ENCODE peak calls at places on chromosomes 11 and 22, in nine cellular contexts. H is SK-N-SH, Z is neural progenitor cell, G is GM23248, O is PC-3, A is GM23338, E is HCT116, T is hepatocyte, C is MM.1S. N is an unnamed sample. For H3K36me3, the result is how much of the 10 kb centered on the place peaks cover.

GRCh38 chr11:72776844-72777754 is 16.7 kb downstream of the STARD10 start:
- DNase-seq in E (no peak), A (no peak), C (no peak), O (no peak), T (peak), H (no peak), Z (no peak), G (no peak), N (no peak)

GRCh38 chr11:2530131-2530854 is 85.5 kb downstream of the KCNQ1 start:
- DNase-seq in Z (no peak), G (no peak), E (no peak), O (no peak), A (no peak), T (no peak), H (no peak), C (no peak), N (no peak)

GRCh38 chr11:114166897-114167323 is 107.4 kb downstream of the ZBTB16 start:
- DNase-seq in E (no peak), O (peak), G (peak), Z (no peak), C (peak), H (no peak), T (peak), A (no peak), N (peak)

GRCh38 chr22:40348025-40348658 is 1.8 kb downstream of the ADSL start:
- DNase-seq in G (peak), T (peak), O (peak), H (peak), A (peak), Z (peak), C (peak), E (peak), N (peak)

GRCh38 chr22:28716686-28717085 is 24.9 kb downstream of the CHEK2 start:
- DNase-seq in E (no peak), A (no peak), C (no peak), T (no peak), H (no peak), O (no peak), Z (no peak), G (no peak), N (no peak)

GRCh38 chr11:103091024-103091423 is 936 bp downstream of the DCUN1D5 start:
- DNase-seq in T (peak), E (no peak), H (peak), O (peak), C (no peak), G (peak), A (peak), Z (peak), N (peak)

GRCh38 chr11:15806217-15806616 is 550.1 kb downstream of the SOX6 start:
- DNase-seq in A (no peak), C (no peak), Z (no peak), G (no peak), T (no peak), E (no peak), H (no peak), O (no peak), N (no peak)

GRCh38 chr11:35791088-35791958 is 128.7 kb downstream of the TRIM44 start:
- DNase-seq in H (peak), Z (no peak), T (no peak), C (no peak), O (no peak), E (no peak), A (no peak), G (no peak), N (no peak)

GRCh38 chr11:114073506-114074381 is 14.2 kb downstream of the ZBTB16 start:
- DNase-seq in E (no peak), O (no peak), A (no peak), T (no peak), G (no peak), Z (peak), H (peak), C (no peak), N (no peak)

GRCh38 chr11:33952805-33953204 is 60.9 kb upstream of the LMO2 start:
- DNase-seq in A (no peak), O (no peak), G (no peak), E (no peak), T (no peak), H (no peak), Z (no peak), C (no peak), N (no peak)

GRCh38 chr11:3626250-3626960 is 15.4 kb downstream of the ART5 start:
- DNase-seq in O (no peak), C (no peak), G (no peak), T (no peak), E (no peak), A (peak), H (no peak), Z (no peak), N (no peak)

GRCh38 chr11:113796663-113797259 is 17.2 kb downstream of the CLDN25 start:
- DNase-seq in C (peak), E (peak), H (peak), Z (peak), A (peak), O (peak), T (peak), G (peak), N (peak)

GRCh38 chr11:40435344-40435743 is 1024.1 kb downstream of the LRRC4C start:
- DNase-seq in T (no peak), E (no peak), Z (no peak), C (no peak), G (no peak), O (no peak), A (no peak), H (no peak), N (no peak)

GRCh38 chr11:90344546-90344945 is 121.7 kb upstream of the CHORDC1 start:
- DNase-seq in H (no peak), T (no peak), C (no peak), E (no peak), G (no peak), O (no peak), Z (no peak), A (no peak), N (no peak)

GRCh38 chr11:123125169-123125568 is 63.2 kb upstream of the HSPA8 start:
- DNase-seq in E (no peak), T (no peak), G (no peak), C (no peak), O (no peak), H (no peak), Z (no peak), A (no peak), N (no peak)

GRCh38 chr11:123122341-123122740 is 60.4 kb upstream of the HSPA8 start:
- DNase-seq in E (no peak), H (peak), C (no peak), T (peak), Z (no peak), A (no peak), G (peak), O (no peak), N (no peak)

DNA sequence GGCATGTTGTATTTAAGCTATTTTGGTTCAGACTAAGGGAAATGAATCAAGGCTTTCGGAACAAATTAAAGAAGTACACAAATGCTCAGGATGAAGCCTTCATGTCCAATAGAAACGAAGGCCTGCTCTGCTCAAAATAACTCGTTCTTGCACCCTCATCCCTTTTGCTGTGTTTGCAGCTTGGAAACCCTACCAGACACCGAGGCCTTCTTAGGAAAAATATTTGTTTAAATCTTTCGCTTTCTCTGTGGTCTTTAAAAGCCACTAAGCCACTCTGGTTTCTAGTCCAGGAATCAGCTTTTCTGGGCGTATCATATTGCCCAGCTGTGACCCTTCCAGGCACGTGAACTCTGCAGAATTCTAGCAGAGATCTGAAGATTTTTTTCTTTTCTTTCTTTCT is 60.9 kb upstream of the HSPA8 start:
- DNase-seq in E (no peak), O (no peak), Z (no peak), C (peak), A (no peak), T (no peak), H (no peak), G (no peak), N (no peak)
- H2AFZ ChIP-seq in E (no peak), O (no peak), Z (peak), C (peak), A (no peak), T (peak), H (peak), G (no peak), N (no peak)

DNA sequence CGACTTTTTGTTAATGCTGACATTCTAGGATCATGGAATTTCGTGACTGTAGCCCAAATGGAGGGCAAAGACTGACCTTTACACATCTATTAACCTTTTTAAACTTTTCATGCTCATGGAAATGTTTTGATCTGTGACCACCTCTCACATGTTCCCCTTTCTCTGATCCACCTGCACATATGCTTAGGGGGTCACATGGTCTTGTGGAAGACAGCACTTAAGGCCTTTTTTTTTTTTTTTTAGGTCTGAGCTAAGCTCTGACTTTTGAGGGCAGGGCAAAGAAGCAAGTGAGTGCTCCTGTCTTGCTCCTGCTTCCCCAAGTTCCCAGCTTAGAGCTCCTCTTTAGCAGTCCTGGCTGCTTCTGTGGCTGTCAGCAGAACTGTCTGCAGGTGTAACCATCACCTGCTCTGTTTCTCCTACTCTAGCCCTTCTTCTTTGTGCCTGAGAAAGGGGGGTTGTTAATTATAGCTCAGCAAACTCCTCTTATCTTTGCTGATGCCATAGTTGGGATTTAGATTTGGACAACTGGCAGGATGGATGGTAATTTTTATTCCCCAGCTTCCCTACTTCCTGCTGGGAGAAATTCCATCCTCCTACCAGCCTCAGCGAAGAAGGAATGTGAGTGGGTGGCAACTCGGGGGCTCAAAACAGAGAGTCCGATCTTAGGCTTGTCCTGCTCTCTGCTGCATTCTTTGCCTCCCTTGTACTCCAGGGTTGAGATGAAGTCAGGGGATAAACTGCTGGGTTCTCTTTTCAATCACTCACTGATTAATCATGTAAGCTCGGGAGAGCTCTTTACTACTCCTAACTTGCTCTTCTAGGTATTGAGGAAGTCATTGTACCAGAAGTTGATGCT is 64.4 kb downstream of the GRAMD1B start:
- DNase-seq in C (no peak), E (no peak), H (no peak), A (peak), Z (peak), T (no peak), G (peak), O (no peak), N (no peak)
- TF ChIP-seq EZH2phosphoT487 in C (no peak), E (no peak), H (no peak), A (no peak), Z (no peak), T (no peak), G (no peak), O (no peak), N (no peak)

GRCh38 chr22:35335468-35335867 is 35.8 kb downstream of the TOM1 start:
- DNase-seq in G (no peak), Z (no peak), C (no peak), E (no peak), O (no peak), T (no peak), A (no peak), H (peak), N (no peak)
- H3K36me3 ChIP-seq in G (under half), Z (under half), C (under half), E (under half), O (under half), T (under half), A (under half), H (under half), N (under half)

DNA sequence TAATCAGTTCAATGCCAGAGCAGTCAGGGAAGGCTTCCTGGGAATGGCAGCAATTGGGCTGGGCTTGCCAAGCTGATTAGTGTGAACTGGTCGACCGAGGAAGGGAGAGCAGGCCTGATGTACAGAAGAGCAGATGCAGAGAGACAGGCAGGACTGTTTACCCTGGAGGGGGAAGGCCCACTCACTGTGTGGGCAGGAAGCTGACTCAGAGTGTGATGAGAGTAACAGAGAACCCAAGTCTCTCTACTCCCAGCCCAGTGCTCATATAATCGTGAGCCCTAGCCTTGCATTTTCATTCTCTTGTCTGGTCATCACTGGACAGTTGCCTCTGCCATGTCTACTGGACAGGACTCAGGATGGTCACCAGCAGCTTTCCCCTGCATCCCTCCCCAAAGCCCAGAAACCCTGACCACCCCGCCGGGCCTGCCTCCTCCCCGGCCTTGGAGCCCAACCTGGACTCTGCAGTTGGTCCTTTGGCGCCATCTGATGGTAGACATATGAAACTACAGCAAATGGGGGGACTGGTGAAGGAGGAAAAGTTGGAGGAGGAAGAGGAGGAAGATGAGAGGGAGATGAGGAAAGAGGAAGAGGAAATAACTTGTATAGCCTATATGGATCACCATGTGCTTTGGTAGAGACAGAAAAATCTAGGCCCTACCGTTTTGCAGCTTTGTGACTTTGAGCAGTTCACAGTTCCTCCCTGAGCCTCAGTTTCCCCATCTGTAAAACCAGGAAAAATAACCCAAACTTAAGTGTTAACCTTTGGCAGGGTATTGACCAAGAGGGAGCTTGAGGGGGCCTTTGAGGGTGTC is 43.4 kb upstream of the PRDM11 start:
- DNase-seq in O (peak), E (peak), H (peak), A (peak), C (peak), G (peak), T (peak), Z (peak), N (peak)
- H2AFZ ChIP-seq in O (peak), E (no peak), H (peak), A (peak), C (peak), G (peak), T (no peak), Z (no peak), N (no peak)

GRCh38 chr22:43514476-43515157 is 102.8 kb downstream of the MPPED1 start:
- DNase-seq in Z (no peak), C (no peak), O (no peak), G (no peak), A (peak), T (no peak), H (no peak), E (no peak), N (no peak)
- TF ChIP-seq EZH2phosphoT487 in Z (no peak), C (no peak), O (no peak), G (no peak), A (no peak), T (no peak), H (no peak), E (no peak), N (no peak)

GRCh38 chr22:20058989-20059770 is 20.9 kb upstream of the DGCR8 start:
- DNase-seq in C (no peak), Z (no peak), A (no peak), O (no peak), T (no peak), G (no peak), E (no peak), H (no peak), N (no peak)
- H3K36me3 ChIP-seq in C (under half), Z (under half), A (under half), O (under half), T (under half), G (under half), E (under half), H (under half), N (under half)

DNA sequence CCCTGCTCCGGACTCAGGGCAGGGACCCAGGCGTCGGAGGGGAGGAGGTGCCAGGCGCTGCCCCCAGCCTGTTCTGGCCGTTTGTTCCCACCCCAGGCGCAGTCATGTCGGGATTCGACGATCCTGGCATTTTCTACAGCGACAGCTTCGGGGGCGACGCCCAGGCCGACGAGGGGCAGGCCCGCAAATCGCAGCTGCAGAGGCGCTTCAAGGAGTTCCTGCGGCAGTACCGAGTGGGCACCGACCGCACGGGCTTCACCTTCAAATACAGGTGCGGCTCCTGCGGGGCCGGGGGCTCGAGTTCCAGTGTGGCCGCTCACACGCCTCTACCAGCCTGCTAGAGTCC is 368 bp downstream of the MCM5 start:
- DNase-seq in C (peak), H (no peak), A (peak), O (no peak), Z (peak), T (no peak), E (no peak), G (peak), N (peak)
- H2AFZ ChIP-seq in C (peak), H (peak), A (no peak), O (peak), Z (peak), T (peak), E (no peak), G (peak), N (no peak)

DNA sequence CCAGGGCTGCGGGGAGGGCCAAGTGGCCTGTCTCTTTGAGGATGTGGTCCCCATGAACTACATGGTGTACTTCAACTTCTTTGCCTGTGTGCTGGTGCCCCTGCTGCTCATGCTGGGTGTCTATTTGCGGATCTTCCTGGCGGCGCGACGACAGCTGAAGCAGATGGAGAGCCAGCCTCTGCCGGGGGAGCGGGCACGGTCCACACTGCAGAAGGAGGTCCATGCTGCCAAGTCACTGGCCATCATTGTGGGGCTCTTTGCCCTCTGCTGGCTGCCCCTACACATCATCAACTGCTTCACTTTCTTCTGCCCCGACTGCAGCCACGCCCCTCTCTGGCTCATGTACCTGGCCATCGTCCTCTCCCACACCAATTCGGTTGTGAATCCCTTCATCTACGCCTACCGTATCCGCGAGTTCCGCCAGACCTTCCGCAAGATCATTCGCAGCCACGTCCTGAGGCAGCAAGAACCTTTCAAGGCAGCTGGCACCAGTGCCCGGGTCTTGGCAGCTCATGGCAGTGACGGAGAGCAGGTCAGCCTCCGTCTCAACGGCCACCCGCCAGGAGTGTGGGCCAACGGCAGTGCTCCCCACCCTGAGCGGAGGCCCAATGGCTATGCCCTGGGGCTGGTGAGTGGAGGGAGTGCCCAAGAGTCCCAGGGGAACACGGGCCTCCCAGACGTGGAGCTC is 13.5 kb downstream of the ADORA2A start:
- DNase-seq in C (no peak), H (peak), G (no peak), T (no peak), O (no peak), Z (no peak), A (no peak), E (no peak), N (no peak)
- TF ChIP-seq EZH2phosphoT487 in C (no peak), H (no peak), G (no peak), T (no peak), O (no peak), Z (no peak), A (no peak), E (no peak), N (no peak)